ENCODE peak calls at places on chromosome 1, in six cellular contexts. R is neuronal stem cell; V is HEK293T; W is A549; Y is activated T-cell treated with anti-CD3 and anti-CD28 coated beads for 48 hours; P is naive thymus-derived CD4-positive, alpha-beta T cell. G is an unnamed sample.

GRCh38 chr1:12407050-12407961 is 177.5 kb downstream of the VPS13D start:
- DNase-seq in P (no peak), Y (no peak), W (peak; percentile 65), V (no peak), R (no peak), G (no peak)

GRCh38 chr1:29686012-29686930 is 449.9 kb downstream of the PTPRU start:
- DNase-seq in R (no peak), V (no peak), P (no peak), W (no peak), Y (no peak), G (no peak)

GRCh38 chr1:15723631-15724246 is 12.3 kb upstream of the SLC25A34 start:
- DNase-seq in Y (no peak), V (no peak), R (no peak), W (no peak), P (no peak), G (no peak)

GRCh38 chr1:98963359-98963758 is 41.3 kb downstream of the PLPPR5 start:
- DNase-seq in P (no peak), V (no peak), Y (no peak), W (no peak), R (no peak), G (no peak)

GRCh38 chr1:98201640-98202039 is 280.8 kb upstream of the DPYD start:
- DNase-seq in Y (no peak), V (no peak), P (no peak), W (no peak), R (no peak), G (no peak)

GRCh38 chr1:15430787-15431570 is 7.3 kb upstream of the CTRC start:
- DNase-seq in V (peak; percentile 85), R (peak; percentile 70), Y (peak; percentile 62), P (peak; percentile 76), W (peak; percentile 60), G (peak; percentile 73)

GRCh38 chr1:93749487-93749886 is 67.8 kb upstream of the BCAR3 start:
- DNase-seq in P (no peak), Y (no peak), V (no peak), W (no peak), R (no peak), G (no peak)

GRCh38 chr1:221689138-221689537 is 52.8 kb downstream of the DUSP10 start:
- DNase-seq in P (no peak), W (no peak), R (no peak), Y (no peak), V (no peak), G (no peak)

GRCh38 chr1:83497563-83497962 is 501.4 kb downstream of the TTLL7 start:
- DNase-seq in W (peak; percentile 0), V (peak; percentile 18), P (no peak), R (no peak), Y (no peak), G (no peak)

GRCh38 chr1:27878787-27879335 is 6.5 kb downstream of the THEMIS2 start:
- DNase-seq in Y (no peak), P (no peak), W (no peak), R (no peak), V (no peak), G (no peak)

GRCh38 chr1:53894644-53895043 is 657 bp downstream of the DIO1 start:
- DNase-seq in Y (no peak), V (no peak), P (no peak), W (no peak), R (no peak), G (no peak)

GRCh38 chr1:161069731-161070270 is at the start of gene ARHGAP30:
- DNase-seq in R (no peak), P (peak; percentile 55), V (no peak), Y (peak; percentile 76), W (no peak), G (peak; percentile 86)

G was measured in activated gamma-delta T cell treated with Interleukin-2 at 50 U/mL for 16 hours.